ENCODE peak calls at places on chromosomes 3 and 15, in eight cellular contexts. V, O, A, H, K, I, S and X are unnamed samples.

GRCh38 chr3:140896997-140897396 is 44.6 kb upstream of the SLC25A36 start:
- DNase-seq in V (no peak), O (no peak), A (no peak), H (no peak), K (no peak), I (no peak), S (no peak), X (no peak)

GRCh38 chr15:65869954-65870871 is 922 bp downstream of the RAB11A start:
- DNase-seq in V (peak; percentile 17), O (no peak), A (peak; percentile 68), H (no peak), K (peak; percentile 74), I (peak; percentile 75), S (peak; percentile 77), X (peak; percentile 66)

GRCh38 chr3:87354399-87354798 is 78.0 kb upstream of the POU1F1 start:
- DNase-seq in V (no peak), O (no peak), A (no peak), H (no peak), K (no peak), I (no peak), S (no peak), X (peak; percentile 31)

GRCh38 chr3:51734572-51734907 is 27.7 kb downstream of the GRM2 start:
- DNase-seq in V (no peak), O (no peak), A (no peak), H (no peak), K (no peak), I (no peak), S (no peak), X (no peak)

GRCh38 chr3:107283948-107284347 is 93.3 kb upstream of the CCDC54 start:
- DNase-seq in V (no peak), O (no peak), A (no peak), H (no peak), K (no peak), I (no peak), S (no peak), X (no peak)

GRCh38 chr3:119781330-119782198 is at the start of gene NR1I2:
- DNase-seq in V (no peak), O (no peak), A (no peak), H (no peak), K (no peak), I (peak; percentile 58), S (no peak), X (no peak)

GRCh38 chr3:128319107-128319506 is 147.6 kb downstream of the DNAJB8 start:
- DNase-seq in V (no peak), O (no peak), A (peak; percentile 27), H (no peak), K (peak; percentile 3), I (no peak), S (peak; percentile 35), X (no peak)

GRCh38 chr3:183816681-183817080 is 8.7 kb downstream of the MAP6D1 start:
- DNase-seq in V (no peak), O (no peak), A (no peak), H (no peak), K (no peak), I (no peak), S (no peak), X (no peak)

GRCh38 chr3:160671995-160672394 is 5.0 kb upstream of the ARL14 start:
- DNase-seq in V (no peak), O (no peak), A (no peak), H (no peak), K (no peak), I (no peak), S (no peak), X (no peak)

GRCh38 chr3:176351408-176351807 is 845.9 kb downstream of the TBL1XR1 start:
- DNase-seq in V (no peak), O (no peak), A (no peak), H (no peak), K (no peak), I (no peak), S (no peak), X (no peak)

GRCh38 chr3:72018339-72018984 is 233.5 kb upstream of the PROK2 start:
- DNase-seq in V (no peak), O (no peak), A (no peak), H (no peak), K (no peak), I (no peak), S (no peak), X (no peak)

GRCh38 chr3:137217733-137218132 is 259.9 kb downstream of the IL20RB start:
- DNase-seq in V (no peak), O (no peak), A (no peak), H (no peak), K (no peak), I (no peak), S (no peak), X (no peak)
- TF ChIP-seq CTCF in V (no peak), O (no peak), A (no peak), H (no peak), K (no peak), I (no peak), S (no peak), X (no peak)

GRCh38 chr15:98878172-98878571 is 129.4 kb downstream of the PGPEP1L start:
- DNase-seq in V (no peak), O (no peak), A (no peak), H (no peak), K (no peak), I (no peak), S (no peak), X (no peak)
- H3K4me1 ChIP-seq in V (peaks cover 23% of the 10 kb centered on the region), O (peaks cover 69% of the 10 kb centered on the region), A (peaks cover 56% of the 10 kb centered on the region), H (peaks cover 39% of the 10 kb centered on the region), K (peaks cover 31% of the 10 kb centered on the region), I (peaks cover 40% of the 10 kb centered on the region), S (peaks cover 20% of the 10 kb centered on the region), X (peaks cover 42% of the 10 kb centered on the region)

GRCh38 chr3:45491344-45491743 is 103.0 kb downstream of the LARS2 start:
- DNase-seq in V (no peak), O (no peak), A (no peak), H (no peak), K (no peak), I (no peak), S (no peak), X (no peak)
- TF ChIP-seq EP300 in V (no peak), O (no peak), A (no peak), H (no peak), K (no peak), I (no peak), S (no peak), X (no peak)

GRCh38 chr3:66933233-66933632 is 64.9 kb upstream of the KBTBD8 start:
- DNase-seq in V (no peak), O (no peak), A (no peak), H (no peak), K (no peak), I (no peak), S (no peak), X (no peak)

GRCh38 chr3:66934041-66934440 is 64.1 kb upstream of the KBTBD8 start:
- DNase-seq in V (no peak), O (no peak), A (no peak), H (no peak), K (no peak), I (no peak), S (no peak), X (no peak)

GRCh38 chr3:66938338-66938963 is 59.7 kb upstream of the KBTBD8 start:
- DNase-seq in V (no peak), O (no peak), A (no peak), H (no peak), K (no peak), I (peak; percentile 19), S (no peak), X (no peak)
- TF ChIP-seq CTCF in V (no peak), O (peak; percentile 57), A (peak; percentile 75), H (peak; percentile 73), K (no peak), I (peak; percentile 66), S (peak; percentile 61), X (peak; percentile 52)

GRCh38 chr15:31317980-31318342 is 8.7 kb upstream of the KLF13 start:
- DNase-seq in V (no peak), O (no peak), A (no peak), H (no peak), K (no peak), I (no peak), S (no peak), X (no peak)
- H3K4me1 ChIP-seq in V (no peaks in the 10 kb centered on the region), O (no peaks in the 10 kb centered on the region), A (no peaks in the 10 kb centered on the region), H (no peaks in the 10 kb centered on the region), K (no peaks in the 10 kb centered on the region), I (no peaks in the 10 kb centered on the region), S (no peaks in the 10 kb centered on the region), X (no peaks in the 10 kb centered on the region)